ENCODE peak calls at places on chromosomes 13 and 19, in five cellular contexts. T, U, Z, P and M are unnamed samples.
A peak's percentile ranks its signal among the peaks of the same experiment; 100 is the strongest.

GRCh38 chr13:98838776-98839175 is 86.3 kb upstream of the SLC15A1 start:
- DNase-seq in T (no peak), P (no peak), U (peak; percentile 32), Z (no peak), M (no peak)

GRCh38 chr19:8174706-8175105 is 25.3 kb upstream of the FBN3 start:
- DNase-seq in U (no peak), P (no peak), Z (peak; percentile 72), T (no peak), M (no peak)

GRCh38 chr19:44142014-44142523 is 715 bp downstream of the ZNF234 start:
- DNase-seq in T (no peak), U (peak; percentile 49), Z (peak; percentile 19), P (no peak), M (no peak)

GRCh38 chr19:28466107-28467045 is 746.6 kb downstream of the UQCRFS1 start:
- DNase-seq in P (peak; percentile 17), T (peak; percentile 44), U (peak; percentile 77), Z (peak; percentile 32), M (peak; percentile 69)

GRCh38 chr13:79485014-79485441 is 4.1 kb downstream of the NDFIP2 start:
- DNase-seq in T (no peak), Z (peak; percentile 95), U (peak; percentile 87), P (peak; percentile 55), M (no peak)

GRCh38 chr19:5567360-5567970 is at the start of gene TINCR:
- DNase-seq in P (no peak), U (no peak), T (no peak), Z (no peak), M (no peak)

GRCh38 chr19:17289489-17289888 is 7.8 kb downstream of the ANKLE1 start:
- DNase-seq in U (peak; percentile 91), Z (peak; percentile 82), T (peak; percentile 69), P (peak; percentile 61), M (no peak)

GRCh38 chr13:50243926-50244325 is 228.7 kb downstream of the KCNRG start:
- DNase-seq in U (no peak), Z (no peak), T (no peak), P (no peak), M (no peak)

GRCh38 chr19:17530586-17530985 is 19.1 kb downstream of the PGLS start:
- DNase-seq in Z (no peak), P (no peak), U (no peak), T (no peak), M (no peak)

GRCh38 chr13:95644611-95645052 is at the start of gene DZIP1:
- DNase-seq in T (peak; percentile 81), U (peak; percentile 85), P (peak; percentile 41), Z (peak; percentile 73), M (no peak)

GRCh38 chr13:32409561-32410440 is 18.1 kb downstream of the N4BP2L1 start:
- DNase-seq in Z (peak; percentile 37), U (peak; percentile 84), P (peak; percentile 11), T (peak; percentile 51), M (no peak)

GRCh38 chr19:43332058-43332922 is 21.2 kb upstream of the CD177 start:
- DNase-seq in Z (no peak), P (no peak), U (no peak), T (no peak), M (no peak)

GRCh38 chr13:40118337-40118736 is 462.9 kb downstream of the COG6 start:
- DNase-seq in Z (no peak), T (no peak), P (no peak), U (no peak), M (no peak)

GRCh38 chr19:32041681-32042292 is 303.6 kb upstream of the ZNF507 start:
- DNase-seq in Z (peak; percentile 2), T (peak; percentile 23), P (no peak), U (peak; percentile 41), M (no peak)

GRCh38 chr13:50236898-50237318 is 221.7 kb downstream of the KCNRG start:
- DNase-seq in Z (no peak), T (no peak), P (no peak), U (peak; percentile 57), M (no peak)

GRCh38 chr13:79525458-79525857 is 44.5 kb downstream of the NDFIP2 start:
- DNase-seq in P (no peak), T (no peak), U (no peak), Z (peak; percentile 68), M (no peak)

GRCh38 chr19:3426433-3426832 is 53.9 kb downstream of the SMIM24 start:
- DNase-seq in P (no peak), T (no peak), U (no peak), Z (no peak), M (no peak)

GRCh38 chr19:46350029-46350757 is 3.3 kb downstream of the PPP5C start:
- DNase-seq in U (no peak), P (no peak), T (no peak), Z (peak; percentile 39), M (no peak)

GRCh38 chr19:58559275-58560006 is 1.0 kb upstream of the UBE2M start:
- DNase-seq in U (peak; percentile 90), P (peak; percentile 74), T (peak; percentile 93), Z (peak; percentile 84), M (peak; percentile 51)

GRCh38 chr13:109275390-109275789 is 511.0 kb downstream of the IRS2 start:
- DNase-seq in T (no peak), P (no peak), Z (peak; percentile 28), U (no peak), M (no peak)

GRCh38 chr13:70579941-70580340 is 471.7 kb upstream of the KLHL1 start:
- DNase-seq in U (no peak), T (no peak), Z (no peak), P (no peak), M (no peak)

GRCh38 chr13:20127563-20128458 is 33.0 kb downstream of the GJA3 start:
- DNase-seq in U (peak; percentile 30), T (peak; percentile 77), Z (peak; percentile 38), P (no peak), M (peak; percentile 26)

GRCh38 chr19:12967907-12968306 is 1.5 kb upstream of the DAND5 start:
- DNase-seq in U (no peak), T (no peak), Z (peak; percentile 58), P (no peak), M (no peak)

GRCh38 chr19:51079486-51080110 is 3.1 kb downstream of the KLK14 start:
- DNase-seq in P (no peak), U (no peak), Z (no peak), T (peak; percentile 40), M (peak; percentile 47)

GRCh38 chr13:112968910-112969691 is at the start of gene MCF2L:
- DNase-seq in P (no peak), T (peak; percentile 45), Z (peak; percentile 19), U (peak; percentile 23), M (no peak)

GRCh38 chr13:104301216-104301975 is 1235.2 kb upstream of the SLC10A2 start:
- DNase-seq in T (no peak), P (no peak), Z (no peak), U (no peak), M (no peak)

GRCh38 chr13:98651716-98652115 is 74.8 kb upstream of the STK24 start:
- DNase-seq in Z (no peak), P (no peak), U (no peak), T (no peak), M (no peak)

GRCh38 chr13:113205428-113205931 is 3.0 kb downstream of the PCID2 start:
- DNase-seq in Z (no peak), T (no peak), U (peak; percentile 83), P (no peak), M (no peak)

GRCh38 chr13:64154514-64154913 is 2738.9 kb upstream of the PCDH20 start:
- DNase-seq in T (no peak), P (peak; percentile 7), Z (peak; percentile 11), U (peak; percentile 71), M (no peak)
- TF ChIP-seq CTCF in T (peak; percentile 10), P (peak; percentile 23), Z (no peak), U (peak; percentile 44), M (no peak)

GRCh38 chr13:30572859-30573275 is 44.9 kb upstream of the USPL1 start:
- DNase-seq in U (peak; percentile 70), T (peak; percentile 17), Z (peak; percentile 25), P (no peak), M (no peak)
- TF ChIP-seq CTCF in U (peak; percentile 40), T (peak; percentile 40), Z (peak; percentile 30), P (peak; percentile 32), M (no peak)

GRCh38 chr19:860481-861098 is 1.1 kb downstream of the CFD start:
- DNase-seq in U (peak; percentile 67), P (no peak), Z (peak; percentile 77), T (no peak), M (no peak)
- TF ChIP-seq CTCF in U (peak; percentile 10), P (no peak), Z (no peak), T (no peak), M (no peak)

GRCh38 chr19:41328818-41329220 is 18.8 kb downstream of the CCDC97 start:
- DNase-seq in T (no peak), Z (no peak), U (no peak), P (no peak), M (no peak)
- TF ChIP-seq CTCF in T (no peak), Z (no peak), U (no peak), P (no peak), M (no peak)

GRCh38 chr19:29775575-29775900 is 36.3 kb upstream of the CCNE1 start:
- DNase-seq in Z (no peak), U (no peak), P (no peak), T (no peak), M (no peak)
- TF ChIP-seq CTCF in Z (no peak), U (no peak), P (no peak), T (no peak), M (no peak)

DNA sequence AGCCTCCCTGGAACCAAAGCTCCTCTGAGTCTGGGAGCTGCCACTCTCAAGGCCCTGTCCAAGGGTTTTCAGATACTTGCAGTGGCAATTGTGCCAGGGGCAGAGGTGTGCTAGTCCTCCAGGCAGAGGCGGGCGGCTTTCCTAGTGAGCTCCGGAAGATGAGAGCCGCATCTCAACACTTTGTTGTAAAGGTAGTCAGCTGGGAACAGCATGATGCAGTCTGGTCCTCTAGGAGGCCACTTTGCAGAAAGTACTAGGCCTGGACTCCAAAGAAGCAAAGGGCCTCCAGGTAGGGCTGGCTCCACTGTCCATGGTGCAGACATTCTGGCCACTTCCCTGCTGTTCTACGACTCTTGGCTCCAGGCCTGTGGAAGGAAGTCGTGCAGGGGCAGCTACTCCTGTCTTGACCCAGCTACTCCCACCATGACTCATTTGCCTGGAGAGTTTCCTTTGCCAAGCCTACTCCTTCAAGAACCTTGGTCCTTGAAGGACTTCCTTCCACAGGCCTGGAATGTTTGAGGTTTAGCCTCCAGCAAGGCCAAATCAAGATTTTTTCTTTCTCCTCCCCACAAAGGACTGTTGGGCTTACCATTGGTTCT is 9.9 kb upstream of the ZNF536 start:
- DNase-seq in Z (no peak), U (no peak), P (no peak), T (no peak), M (no peak)
- TF ChIP-seq CTCF in Z (no peak), U (no peak), P (no peak), T (no peak), M (no peak)

GRCh38 chr19:36051637-36052036 is 2.4 kb downstream of the THAP8 start:
- DNase-seq in P (no peak), T (no peak), U (no peak), Z (no peak), M (no peak)
- TF ChIP-seq CTCF in P (no peak), T (no peak), U (no peak), Z (no peak), M (no peak)